ENCODE peak calls at places on chromosomes 5 and 9, in ten cellular contexts. L is GM12865, E is GM06990, Z is psoas muscle, I is AG04449, A is kidney, U is glutamatergic neuron, X is fibroblast of mammary gland, F is PC-9, V is PC-3. J is an unnamed sample.

GRCh38 chr9:84839538-84839937 is 170.0 kb downstream of the NTRK2 start:
- DNase-seq in L (no peak), E (no peak), A (no peak), F (no peak), U (peak; percentile 53), I (peak; percentile 67), X (no peak), V (no peak), Z (no peak), J (no peak)

GRCh38 chr9:18396102-18396728 is 77.7 kb upstream of the ADAMTSL1 start:
- DNase-seq in E (no peak), F (no peak), I (no peak), Z (no peak), V (peak; percentile 29), L (peak; percentile 4), U (no peak), X (peak; percentile 54), A (no peak), J (no peak)

GRCh38 chr9:109893222-109893621 is 113.2 kb downstream of the PALM2AKAP2 start:
- DNase-seq in F (no peak), L (peak; percentile 65), A (no peak), Z (no peak), E (no peak), X (no peak), I (no peak), V (no peak), U (no peak), J (no peak)

GRCh38 chr5:135979510-135979909 is 24.7 kb upstream of the LECT2 start:
- DNase-seq in V (no peak), X (peak; percentile 94), I (no peak), A (no peak), Z (no peak), U (no peak), L (no peak), F (no peak), E (no peak), J (no peak)

GRCh38 chr5:174535691-174536090 is 188.7 kb upstream of the MSX2 start:
- DNase-seq in F (peak; percentile 89), U (no peak), V (peak; percentile 78), I (no peak), A (no peak), X (peak; percentile 30), Z (no peak), E (no peak), L (no peak), J (no peak)

GRCh38 chr5:34826347-34826746 is 12.6 kb upstream of the TTC23L start:
- DNase-seq in V (no peak), L (no peak), A (no peak), X (no peak), Z (no peak), I (no peak), U (no peak), E (no peak), F (no peak), J (no peak)

GRCh38 chr9:18438300-18438925 is 35.5 kb upstream of the ADAMTSL1 start:
- DNase-seq in L (no peak), I (no peak), E (no peak), X (peak; percentile 41), A (peak; percentile 82), U (peak; percentile 49), F (no peak), V (no peak), Z (peak; percentile 54), J (no peak)

GRCh38 chr9:99042620-99043019 is 62.3 kb upstream of the TGFBR1 start:
- DNase-seq in V (no peak), E (no peak), X (no peak), F (no peak), I (no peak), A (no peak), Z (no peak), L (no peak), U (no peak), J (no peak)

GRCh38 chr5:80964919-80965318 is 4.8 kb downstream of the RASGRF2 start:
- DNase-seq in I (no peak), V (no peak), X (no peak), E (no peak), Z (no peak), A (no peak), L (no peak), U (no peak), F (no peak), J (no peak)

GRCh38 chr9:99059074-99059894 is 45.6 kb upstream of the TGFBR1 start:
- DNase-seq in I (no peak), F (no peak), E (peak; percentile 59), V (peak; percentile 19), L (peak; percentile 57), X (no peak), U (no peak), A (no peak), Z (no peak), J (no peak)

DNA sequence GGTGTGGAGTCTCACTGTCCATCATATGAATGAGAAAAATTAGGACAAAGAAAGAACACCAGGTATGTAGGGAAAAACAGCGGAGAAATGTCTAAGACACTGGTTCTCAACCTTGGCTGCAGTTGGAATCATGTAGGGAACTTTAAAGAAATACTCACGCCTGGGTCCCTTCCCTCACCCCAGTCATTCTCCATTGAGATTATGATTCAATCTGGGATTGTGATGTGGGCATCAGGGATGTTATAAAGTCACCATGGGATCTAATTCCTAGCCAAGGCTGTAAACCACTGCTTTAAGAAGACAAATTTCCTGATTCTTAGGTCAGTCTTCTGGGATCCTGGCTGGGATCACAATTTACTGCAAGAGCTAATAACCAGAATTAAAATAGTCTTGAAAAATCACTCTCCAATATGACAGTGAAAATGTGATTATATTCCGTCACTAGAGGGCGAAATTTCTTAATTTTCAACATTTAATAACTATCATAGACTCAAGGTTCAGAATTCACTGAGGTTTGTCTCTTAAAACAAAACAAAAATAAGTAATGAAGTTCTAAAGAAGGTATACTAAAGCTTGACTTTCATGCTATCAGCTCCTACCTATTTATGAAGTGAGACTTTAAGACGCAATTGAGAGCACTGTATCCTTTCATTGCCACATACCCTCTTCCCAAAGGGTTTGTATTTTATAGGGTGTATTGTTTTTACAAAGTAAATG is 60.5 kb downstream of the GLDC start:
- DNase-seq in X (peak; percentile 55), A (no peak), E (peak; percentile 41), F (no peak), L (peak; percentile 65), U (no peak), I (no peak), Z (no peak), V (peak; percentile 63), J (no peak)
- TF ChIP-seq CTCF in X (peak; percentile 41), A (peak; percentile 35), E (peak; percentile 26), F (peak; percentile 67), L (peak; percentile 33), U (peak; percentile 65), I (no peak), Z (peak; percentile 54), V (peak; percentile 64), J (peak; percentile 87)

DNA sequence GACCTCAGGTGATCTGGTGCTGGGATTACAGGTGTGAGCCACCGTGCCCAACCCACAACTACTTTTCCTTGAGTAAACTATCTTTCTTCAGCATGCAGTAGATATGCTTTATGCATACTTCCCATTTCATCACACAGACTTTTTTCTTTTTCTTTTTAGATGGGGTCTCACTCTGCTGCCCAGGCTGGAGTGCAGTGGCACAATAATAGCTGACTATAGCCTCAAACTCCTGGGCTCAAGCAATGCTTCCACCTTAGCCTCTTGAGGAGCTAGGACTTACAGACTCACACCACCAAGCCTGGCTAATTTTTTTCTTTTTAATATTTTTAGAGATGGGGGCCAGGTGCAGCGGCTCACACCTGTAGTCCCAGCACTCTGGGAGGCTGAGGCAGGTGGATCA is 22.8 kb downstream of the PPP6C start:
- DNase-seq in I (no peak), V (no peak), E (no peak), F (no peak), X (no peak), L (no peak), U (no peak), Z (no peak), A (no peak), J (no peak)
- TF ChIP-seq CTCF in I (no peak), V (no peak), E (no peak), F (no peak), X (no peak), L (no peak), U (no peak), Z (no peak), A (no peak), J (no peak)

GRCh38 chr9:71627537-71627936 is 140.8 kb downstream of the CEMIP2 start:
- DNase-seq in U (no peak), Z (no peak), L (no peak), E (no peak), I (no peak), X (no peak), F (no peak), A (no peak), V (no peak), J (no peak)

GRCh38 chr9:71630371-71630770 is 137.9 kb downstream of the CEMIP2 start:
- DNase-seq in V (no peak), L (no peak), E (no peak), X (no peak), I (no peak), Z (no peak), A (no peak), U (no peak), F (no peak), J (no peak)

GRCh38 chr9:71629816-71630215 is 138.5 kb downstream of the CEMIP2 start:
- DNase-seq in L (no peak), Z (no peak), I (no peak), A (no peak), X (no peak), V (no peak), F (no peak), U (no peak), E (no peak), J (no peak)

GRCh38 chr9:71626395-71626794 is 141.9 kb downstream of the CEMIP2 start:
- DNase-seq in V (peak; percentile 91), I (no peak), F (peak; percentile 60), E (no peak), X (no peak), U (no peak), A (no peak), Z (no peak), L (no peak), J (no peak)

GRCh38 chr9:71628247-71628646 is 140.1 kb downstream of the CEMIP2 start:
- DNase-seq in X (peak; percentile 39), I (no peak), E (no peak), V (peak; percentile 30), F (no peak), Z (no peak), U (no peak), A (no peak), L (no peak), J (no peak)
- TF ChIP-seq CTCF in X (peak; percentile 56), I (peak; percentile 9), E (peak; percentile 26), V (peak; percentile 56), F (peak; percentile 49), Z (no peak), U (no peak), A (no peak), L (no peak), J (peak; percentile 63)

DNA sequence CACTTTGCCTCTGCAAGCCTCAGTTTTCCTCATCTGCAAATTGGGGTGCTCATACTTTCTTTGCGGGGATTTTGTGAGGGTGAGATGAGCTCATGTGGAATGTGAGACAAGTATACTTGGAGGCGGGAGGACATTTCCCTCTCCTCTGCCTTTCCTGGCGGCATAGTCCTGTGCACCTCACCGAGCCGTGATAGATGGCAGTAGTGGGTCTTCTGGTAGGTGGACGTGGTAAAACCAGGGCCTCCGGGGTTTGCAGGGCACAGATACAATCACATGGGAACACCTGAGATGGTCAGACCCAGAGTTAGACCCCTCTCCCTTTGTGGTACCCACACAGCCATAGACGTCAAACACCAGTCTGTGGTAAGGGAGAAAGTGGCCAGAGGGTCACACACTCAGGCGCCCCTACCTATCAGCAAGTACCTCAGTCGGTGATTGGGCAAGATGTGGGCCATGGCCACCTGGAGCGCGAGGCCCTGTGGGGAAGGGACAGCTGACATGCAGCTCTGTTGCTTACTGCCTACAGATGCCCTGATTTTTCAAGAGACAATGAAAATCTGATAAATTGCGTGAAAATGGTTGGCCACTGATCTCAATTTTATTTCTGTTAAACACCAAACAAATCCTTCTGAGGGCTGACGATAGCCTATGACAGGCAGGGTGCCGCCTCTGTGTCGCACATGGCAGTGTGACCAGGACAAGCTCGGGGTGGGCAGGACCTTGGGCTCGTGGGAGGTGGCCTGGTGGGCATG is 9.9 kb downstream of the ERGIC1 start:
- DNase-seq in F (no peak), U (no peak), A (no peak), V (no peak), I (no peak), L (no peak), E (no peak), X (no peak), Z (no peak), J (no peak)
- TF ChIP-seq CTCF in F (no peak), U (no peak), A (no peak), V (peak; percentile 22), I (no peak), L (no peak), E (no peak), X (no peak), Z (no peak), J (no peak)